ENCODE peak calls at places on chromosome 17, in nine cellular contexts. V is neuronal stem cell, O is fibroblast of lung, W is PC-9, Z is neural progenitor cell, B is GM12878, E is Karpas-422, K is GM23248, U is mesenchymal stem cell. N is an unnamed sample.

GRCh38 chr17:33435716-33436301 is 142.7 kb upstream of the ASIC2 start:
- DNase-seq in B (no peak), E (no peak), K (peak), V (no peak), O (peak), Z (no peak), W (no peak), U (peak), N (no peak)

GRCh38 chr17:76585649-76586593 is at the start of gene ST6GALNAC2:
- DNase-seq in O (peak), B (no peak), E (peak), Z (peak), W (peak), U (peak), K (peak), V (no peak), N (no peak)

GRCh38 chr17:13544755-13545154 is 57.0 kb downstream of the HS3ST3A1 start:
- DNase-seq in Z (peak), K (peak), E (no peak), V (no peak), B (no peak), O (no peak), W (no peak), U (no peak), N (no peak)

GRCh38 chr17:61416540-61417363 is 17.1 kb downstream of the TBX2 start:
- DNase-seq in Z (peak), K (peak), B (no peak), E (peak), W (peak), V (peak), O (peak), U (peak), N (no peak)

GRCh38 chr17:37818689-37819088 is 73.8 kb upstream of the HNF1B start:
- DNase-seq in O (peak), V (no peak), K (peak), U (no peak), B (no peak), E (peak), W (peak), Z (no peak), N (peak)

GRCh38 chr17:35895602-35896001 is 15.4 kb upstream of the CCL5 start:
- DNase-seq in K (peak), O (peak), B (no peak), W (no peak), V (no peak), U (peak), E (no peak), Z (no peak), N (no peak)

GRCh38 chr17:32871736-32872135 is 5.2 kb downstream of the MYO1D start:
- DNase-seq in Z (no peak), K (peak), W (no peak), V (no peak), U (no peak), B (no peak), O (no peak), E (no peak), N (no peak)

GRCh38 chr17:45852535-45853297 is 8.0 kb downstream of the SPPL2C start:
- DNase-seq in W (peak), K (peak), B (no peak), V (peak), Z (peak), U (peak), E (peak), O (peak), N (no peak)

GRCh38 chr17:68176770-68177169 is 71.1 kb upstream of the AMZ2 start:
- DNase-seq in K (no peak), U (no peak), B (no peak), Z (peak), W (no peak), O (no peak), E (no peak), V (no peak), N (no peak)

GRCh38 chr17:55577687-55578086 is 66.4 kb upstream of the SMIM36 start:
- DNase-seq in B (no peak), U (no peak), O (peak), V (no peak), W (no peak), K (no peak), Z (no peak), E (no peak), N (no peak)

DNA sequence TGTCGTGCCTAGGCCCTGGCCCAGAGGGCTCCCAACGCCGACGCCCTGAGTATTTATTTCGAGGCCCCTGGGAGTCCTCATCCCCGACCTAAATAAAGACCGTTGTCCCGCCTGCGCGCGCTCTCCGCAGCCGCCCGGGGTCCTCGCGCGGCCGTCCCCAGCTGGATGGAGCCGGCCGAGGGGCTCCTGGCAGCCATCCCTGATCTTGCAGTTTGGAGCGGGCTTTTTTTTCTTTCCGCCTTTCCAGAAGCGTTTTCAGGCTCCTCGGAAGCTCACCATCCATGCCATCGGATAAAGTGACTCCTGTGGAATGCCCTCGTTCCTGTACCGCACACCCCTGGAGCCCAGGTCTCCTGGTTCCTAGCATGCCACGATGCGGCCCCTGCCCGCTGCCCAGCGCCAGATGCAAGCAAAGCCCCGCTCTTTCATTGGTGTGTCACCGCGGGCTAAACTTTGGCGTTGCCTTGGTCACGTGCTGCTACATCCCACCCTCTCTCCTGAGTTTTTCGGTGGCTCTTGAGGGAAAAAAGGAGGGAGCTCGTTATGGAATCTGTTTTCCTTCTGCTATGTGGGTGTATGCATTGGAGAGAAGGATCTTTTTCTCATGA is 716 bp downstream of the TMEM94 start:
- DNase-seq in E (peak), U (peak), W (no peak), Z (peak), K (peak), O (peak), V (no peak), B (no peak), N (no peak)
- H2AFZ ChIP-seq in E (peak), U (peak), W (peak), Z (peak), K (peak), O (peak), V (peak), B (peak), N (peak)

GRCh38 chr17:70168044-70168978 is 1.0 kb upstream of the KCNJ2 start:
- DNase-seq in V (peak), E (peak), U (peak), K (peak), B (no peak), O (peak), Z (peak), W (no peak), N (no peak)
- H2AFZ ChIP-seq in V (peak), E (peak), U (peak), K (peak), B (peak), O (peak), Z (peak), W (no peak), N (peak)

GRCh38 chr17:18157354-18157985 is 26.2 kb upstream of the ALKBH5 start:
- DNase-seq in U (no peak), K (no peak), O (no peak), E (no peak), V (no peak), Z (no peak), B (no peak), W (no peak), N (no peak)

GRCh38 chr17:18159551-18160120 is 24.0 kb upstream of the ALKBH5 start:
- DNase-seq in B (no peak), Z (no peak), V (no peak), U (peak), K (peak), E (no peak), O (peak), W (no peak), N (no peak)

GRCh38 chr17:18156171-18156975 is 27.3 kb upstream of the ALKBH5 start:
- DNase-seq in E (peak), V (no peak), W (peak), U (no peak), O (no peak), K (peak), B (no peak), Z (no peak), N (no peak)

GRCh38 chr17:18156976-18157280 is 26.7 kb upstream of the ALKBH5 start:
- DNase-seq in O (no peak), U (no peak), Z (no peak), K (no peak), W (no peak), E (no peak), V (no peak), B (no peak), N (no peak)

DNA sequence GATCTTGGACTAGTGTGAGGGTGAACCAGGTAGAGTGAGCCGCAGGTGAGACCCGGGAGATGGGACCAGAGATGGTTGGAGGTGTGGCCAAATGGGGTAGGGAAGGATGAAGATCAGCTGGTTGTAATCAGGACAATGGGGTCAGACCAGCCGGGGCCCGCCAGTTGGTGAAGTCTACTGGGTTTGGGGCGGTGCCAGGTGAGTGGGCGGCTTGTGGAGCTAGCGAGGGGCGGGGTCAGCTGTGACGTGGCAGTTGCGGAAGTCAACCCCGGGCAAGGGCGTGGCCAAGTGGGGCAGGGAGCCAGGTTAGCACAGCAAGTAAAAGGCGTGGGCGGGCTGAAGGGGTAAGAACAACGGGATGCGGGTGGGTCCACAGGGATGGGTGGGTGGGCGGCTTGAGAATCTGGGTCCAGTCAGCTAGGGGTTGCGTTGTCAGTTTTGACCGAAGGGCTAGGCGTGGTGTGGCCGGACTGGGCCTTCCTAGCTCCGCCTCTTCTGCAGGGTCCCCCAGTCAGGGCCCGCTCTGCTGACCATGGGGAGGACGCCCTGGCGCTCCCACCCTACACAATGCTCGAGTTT is 25.5 kb upstream of the ALKBH5 start:
- DNase-seq in K (peak), E (peak), Z (peak), V (peak), B (peak), O (peak), W (peak), U (peak), N (peak)
- H2AFZ ChIP-seq in K (peak), E (peak), Z (no peak), V (no peak), B (peak), O (peak), W (peak), U (no peak), N (peak)

DNA sequence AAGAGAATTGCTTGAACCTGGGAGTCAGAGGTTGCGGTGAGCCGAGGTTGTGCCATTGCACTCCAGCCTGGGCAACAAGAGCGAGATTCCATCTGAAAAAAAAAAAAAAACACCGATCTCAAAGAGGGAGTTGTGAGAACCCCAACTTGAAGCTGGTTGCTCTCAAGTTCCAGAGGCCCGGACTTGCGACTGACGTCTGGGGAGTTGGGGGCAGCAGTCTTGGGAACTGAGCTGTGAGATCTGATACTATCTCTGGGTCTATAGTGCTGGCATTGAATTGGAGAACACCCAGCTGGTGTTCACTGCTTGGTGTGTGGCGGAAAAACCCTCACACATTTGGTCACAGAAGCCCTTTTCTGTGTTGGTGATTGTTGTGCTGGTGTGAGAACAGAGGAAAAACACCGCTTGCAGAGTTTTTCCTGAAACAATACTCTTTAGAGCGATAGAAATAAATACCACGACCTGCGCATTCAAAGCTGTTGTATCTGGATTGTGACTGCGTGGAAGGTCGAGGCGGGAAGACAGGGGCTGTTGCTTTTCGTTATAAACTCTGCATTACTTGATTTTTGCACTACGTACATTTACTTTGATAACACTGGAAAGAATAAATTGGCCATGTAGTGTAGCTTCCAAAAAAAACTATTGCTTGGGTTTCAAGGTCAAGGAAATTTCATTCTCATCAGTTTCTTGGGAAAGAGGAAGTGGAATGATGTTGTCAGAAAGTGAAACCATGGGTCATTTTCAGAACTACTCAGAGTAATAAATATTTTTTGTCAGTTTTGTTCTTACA is 8.8 kb downstream of the SCIMP start:
- DNase-seq in W (no peak), V (no peak), B (peak), U (no peak), K (no peak), E (no peak), Z (no peak), O (no peak), N (no peak)
- H2AFZ ChIP-seq in W (no peak), V (no peak), B (no peak), U (no peak), K (no peak), E (no peak), Z (no peak), O (no peak), N (no peak)

DNA sequence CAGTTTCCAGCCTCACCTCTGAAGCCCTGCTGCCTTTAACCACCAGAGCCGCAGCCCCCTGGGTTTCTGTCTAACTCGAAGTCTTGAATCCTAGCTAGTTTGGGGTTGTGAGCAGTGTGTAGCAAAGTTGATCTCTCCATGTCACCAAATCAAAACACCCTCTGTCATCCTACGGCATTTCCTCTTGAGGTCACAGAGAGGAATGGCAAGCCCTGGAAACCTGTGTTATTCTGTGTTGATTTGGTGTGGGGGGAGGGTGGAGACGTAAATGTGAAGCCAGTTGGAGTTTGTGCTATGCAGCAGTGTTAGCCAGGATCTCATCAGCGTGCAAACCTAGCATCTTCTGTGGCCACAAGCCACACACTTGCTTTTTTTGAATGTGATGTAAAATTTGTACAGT is 5.1 kb upstream of the LGALS9 start:
- DNase-seq in E (no peak), U (no peak), W (no peak), O (no peak), K (no peak), Z (no peak), V (no peak), B (no peak), N (no peak)
- H2AFZ ChIP-seq in E (no peak), U (no peak), W (no peak), O (no peak), K (no peak), Z (no peak), V (no peak), B (no peak), N (no peak)

GRCh38 chr17:50891577-50891989 is 25.4 kb upstream of the TOB1 start:
- DNase-seq in V (no peak), B (no peak), Z (no peak), O (no peak), K (no peak), W (no peak), U (no peak), E (no peak), N (no peak)
- H2AFZ ChIP-seq in V (no peak), B (no peak), Z (no peak), O (no peak), K (no peak), W (no peak), U (no peak), E (no peak), N (no peak)

DNA sequence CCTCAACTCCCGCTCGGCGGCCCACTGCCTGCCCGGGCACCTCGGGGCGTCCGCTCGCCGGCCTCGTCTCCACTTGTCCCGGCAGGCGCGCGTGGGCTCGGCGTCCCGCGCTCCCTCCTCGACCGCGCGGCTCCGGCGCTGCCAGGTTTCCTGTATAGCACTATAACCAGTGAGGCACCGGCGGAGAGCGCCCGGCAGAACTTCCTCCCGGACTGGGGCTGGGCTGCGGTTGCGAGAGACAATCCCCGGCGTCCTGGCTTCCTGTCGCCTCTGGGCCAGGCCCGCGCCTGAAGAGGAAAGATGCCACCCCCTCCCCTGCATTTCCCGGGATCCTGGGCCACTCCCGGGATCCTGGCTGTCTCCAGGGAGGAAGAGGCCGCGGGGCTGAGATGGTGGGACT is 119.3 kb upstream of the SMURF2 start:
- DNase-seq in K (peak), O (peak), V (no peak), W (peak), E (peak), Z (peak), B (no peak), U (peak), N (no peak)
- H2AFZ ChIP-seq in K (no peak), O (no peak), V (no peak), W (peak), E (peak), Z (no peak), B (no peak), U (peak), N (no peak)

GRCh38 chr17:66835476-66835875 is 559 bp downstream of the CACNG5 start:
- DNase-seq in B (no peak), Z (peak), O (no peak), V (no peak), W (no peak), U (no peak), K (no peak), E (no peak), N (no peak)
- H2AFZ ChIP-seq in B (no peak), Z (no peak), O (no peak), V (no peak), W (no peak), U (no peak), K (no peak), E (no peak), N (no peak)

GRCh38 chr17:19470529-19471261 is 59.7 kb downstream of the RNF112 start:
- DNase-seq in V (no peak), B (no peak), K (peak), Z (peak), E (no peak), W (peak), O (no peak), U (no peak), N (no peak)
- H2AFZ ChIP-seq in V (peak), B (no peak), K (peak), Z (peak), E (no peak), W (no peak), O (peak), U (no peak), N (no peak)

N was measured in keratinocyte.